ENCODE peak calls at places on chromosomes 11 and 22, in nine cellular contexts. H is ovary; Q is colonic mucosa; Y is HCT116; V is PC-3; D is naive thymus-derived CD4-positive, alpha-beta T cell; R is CD8-positive, alpha-beta T cell; C is endothelial cell of umbilical vein; K is pancreas. G is an unnamed sample. For H3K27me3 and H3K4me1, the result is how much of the 10 kb centered on the place peaks cover.

GRCh38 chr11:13215157-13215556 is 62.4 kb upstream of the BMAL1 start:
- DNase-seq in H (no peak), Q (no peak), Y (peak), V (peak), D (no peak), R (no peak), C (peak), K (no peak), G (no peak)

GRCh38 chr11:120748485-120748814 is 236.9 kb downstream of the GRIK4 start:
- DNase-seq in H (no peak), Q (no peak), Y (no peak), V (no peak), D (no peak), R (no peak), C (no peak), K (no peak), G (no peak)

GRCh38 chr22:31036671-31037550 is 44.2 kb upstream of the SMTN start:
- DNase-seq in H (no peak), Q (peak), Y (no peak), V (peak), D (no peak), R (no peak), C (no peak), K (no peak), G (no peak)

GRCh38 chr22:34992672-34993071 is 73.3 kb upstream of the ISX start:
- DNase-seq in H (no peak), Q (no peak), Y (no peak), V (no peak), D (no peak), R (no peak), C (no peak), K (no peak), G (no peak)

GRCh38 chr11:76048763-76049162 is 157.5 kb downstream of the WNT11 start:
- DNase-seq in H (no peak), Q (no peak), Y (peak), V (no peak), D (peak), R (no peak), C (no peak), K (no peak), G (peak)

GRCh38 chr11:60744114-60744513 is 12.6 kb upstream of the MS4A15 start:
- DNase-seq in H (no peak), Q (no peak), Y (no peak), V (no peak), D (no peak), R (no peak), C (no peak), K (no peak), G (no peak)

GRCh38 chr11:17430616-17431015 is 42.2 kb upstream of the KCNJ11 start:
- DNase-seq in H (no peak), Q (no peak), Y (no peak), V (no peak), D (no peak), R (no peak), C (no peak), K (no peak), G (no peak)

GRCh38 chr11:12224537-12224893 is 114.1 kb downstream of the MICAL2 start:
- DNase-seq in H (peak), Q (peak), Y (no peak), V (peak), D (peak), R (peak), C (peak), K (no peak), G (peak)

GRCh38 chr11:7696424-7696823 is 9.9 kb downstream of the OVCH2 start:
- DNase-seq in H (no peak), Q (no peak), Y (no peak), V (no peak), D (no peak), R (no peak), C (no peak), K (no peak), G (no peak)

GRCh38 chr11:36702330-36703054 is 104.5 kb upstream of the RAG2 start:
- DNase-seq in H (no peak), Q (peak), Y (peak), V (peak), D (no peak), R (no peak), C (peak), K (no peak), G (peak)

GRCh38 chr11:35014352-35014751 is 97.9 kb downstream of the PDHX start:
- DNase-seq in H (no peak), Q (no peak), Y (no peak), V (peak), D (no peak), R (no peak), C (no peak), K (no peak), G (no peak)

GRCh38 chr11:69944146-69944795 is 125.1 kb upstream of the FGF3 start:
- DNase-seq in H (no peak), Q (no peak), Y (no peak), V (no peak), D (no peak), R (no peak), C (no peak), K (peak), G (no peak)

GRCh38 chr11:1483445-1483961 is 3.1 kb downstream of the MOB2 start:
- DNase-seq in H (peak), Q (no peak), Y (no peak), V (no peak), D (no peak), R (no peak), C (no peak), K (peak), G (no peak)

GRCh38 chr11:94028436-94028835 is 7.3 kb downstream of the HEPHL1 start:
- DNase-seq in H (no peak), Q (no peak), Y (no peak), V (peak), D (no peak), R (no peak), C (no peak), K (no peak), G (no peak)

GRCh38 chr11:10460611-10461275 is 5.7 kb downstream of the AMPD3 start:
- DNase-seq in H (no peak), Q (no peak), Y (no peak), V (no peak), D (no peak), R (no peak), C (no peak), K (no peak), G (no peak)

GRCh38 chr11:65911682-65912568 is 6.9 kb downstream of the C11orf68 start:
- DNase-seq in H (peak), Q (peak), Y (peak), V (peak), D (no peak), R (no peak), C (peak), K (no peak), G (no peak)

GRCh38 chr11:134045799-134046635 is 22.9 kb upstream of the JAM3 start:
- DNase-seq in H (no peak), Q (no peak), Y (no peak), V (no peak), D (peak), R (peak), C (no peak), K (peak), G (peak)

GRCh38 chr11:65448074-65448417 is 25.4 kb downstream of the NEAT1 start:
- DNase-seq in H (no peak), Q (no peak), Y (no peak), V (no peak), D (no peak), R (no peak), C (peak), K (no peak), G (no peak)

GRCh38 chr22:47672526-47672925 is 910.1 kb downstream of the TBC1D22A start:
- DNase-seq in H (no peak), Q (no peak), Y (no peak), V (no peak), D (no peak), R (no peak), C (no peak), K (no peak), G (no peak)

GRCh38 chr11:69245041-69245440 is 48.9 kb upstream of the MYEOV start:
- DNase-seq in H (no peak), Q (peak), Y (no peak), V (no peak), D (no peak), R (no peak), C (no peak), K (no peak), G (no peak)

GRCh38 chr11:34302046-34302921 is 55.5 kb downstream of the ABTB2 start:
- DNase-seq in H (no peak), Q (no peak), Y (peak), V (peak), D (no peak), R (no peak), C (no peak), K (no peak), G (no peak)

GRCh38 chr11:132158696-132159095 is 788.3 kb downstream of the NTM start:
- DNase-seq in H (no peak), Q (no peak), Y (no peak), V (peak), D (no peak), R (no peak), C (no peak), K (no peak), G (no peak)

GRCh38 chr11:638616-639323 is 1.7 kb downstream of the DRD4 start:
- DNase-seq in H (no peak), Q (no peak), Y (no peak), V (no peak), D (no peak), R (no peak), C (no peak), K (no peak), G (no peak)

GRCh38 chr22:22380098-22381030 is 128.2 kb downstream of the ZNF280B start:
- DNase-seq in H (no peak), Q (no peak), Y (no peak), V (peak), D (no peak), R (no peak), C (no peak), K (no peak), G (no peak)

GRCh38 chr22:46533434-46533833 is 4.0 kb downstream of the CELSR1 start:
- DNase-seq in H (no peak), Q (no peak), Y (no peak), V (no peak), D (no peak), R (no peak), C (no peak), K (no peak), G (no peak)

GRCh38 chr11:5837695-5838094 is 4.0 kb downstream of the OR52E6 start:
- DNase-seq in H (no peak), Q (no peak), Y (no peak), V (no peak), D (no peak), R (no peak), C (no peak), K (no peak), G (no peak)

GRCh38 chr11:64271339-64272132 is 12.9 kb downstream of the BAD start:
- DNase-seq in H (peak), Q (peak), Y (no peak), V (peak), D (peak), R (peak), C (peak), K (peak), G (peak)

GRCh38 chr11:100867601-100868000 is 180.5 kb downstream of the ARHGAP42 start:
- DNase-seq in H (no peak), Q (no peak), Y (no peak), V (no peak), D (no peak), R (no peak), C (no peak), K (no peak), G (no peak)

GRCh38 chr11:70879601-70880285 is 372.6 kb downstream of the SHANK2 start:
- DNase-seq in H (no peak), Q (no peak), Y (no peak), V (no peak), D (no peak), R (no peak), C (no peak), K (no peak), G (no peak)

GRCh38 chr22:46574993-46575914 is 37.8 kb upstream of the CELSR1 start:
- DNase-seq in H (peak), Q (peak), Y (peak), V (peak), D (no peak), R (no peak), C (peak), K (peak), G (no peak)

GRCh38 chr22:45103756-45104155 is 60.0 kb upstream of the NUP50 start:
- DNase-seq in H (no peak), Q (no peak), Y (no peak), V (no peak), D (no peak), R (no peak), C (no peak), K (no peak), G (no peak)

GRCh38 chr11:3803726-3804510 is 4.4 kb upstream of the PGAP2 start:
- DNase-seq in H (no peak), Q (no peak), Y (no peak), V (peak), D (no peak), R (no peak), C (no peak), K (peak), G (no peak)

GRCh38 chr11:60111793-60112192 is 23.3 kb downstream of the MS4A2 start:
- DNase-seq in H (no peak), Q (no peak), Y (no peak), V (no peak), D (no peak), R (no peak), C (no peak), K (no peak), G (no peak)

GRCh38 chr22:49671331-49672012 is 156.2 kb downstream of the BRD1 start:
- DNase-seq in H (no peak), Q (no peak), Y (no peak), V (no peak), D (no peak), R (no peak), C (no peak), K (no peak), G (no peak)

GRCh38 chr11:64246874-64247728 is at the start of gene PPP1R14B:
- DNase-seq in H (peak), Q (peak), Y (no peak), V (peak), D (peak), R (peak), C (peak), K (peak), G (peak)

GRCh38 chr22:17430298-17430900 is 61.1 kb downstream of the CECR2 start:
- DNase-seq in H (no peak), Q (no peak), Y (no peak), V (no peak), D (no peak), R (no peak), C (no peak), K (no peak), G (no peak)

GRCh38 chr11:16215352-16215751 is 141.0 kb downstream of the SOX6 start:
- DNase-seq in H (no peak), Q (no peak), Y (no peak), V (no peak), D (no peak), R (no peak), C (no peak), K (no peak), G (no peak)

GRCh38 chr11:16211407-16211806 is 144.9 kb downstream of the SOX6 start:
- DNase-seq in H (no peak), Q (no peak), Y (no peak), V (no peak), D (no peak), R (no peak), C (no peak), K (no peak), G (no peak)

GRCh38 chr11:16217631-16218030 is 138.7 kb downstream of the SOX6 start:
- DNase-seq in H (no peak), Q (no peak), Y (no peak), V (peak), D (no peak), R (no peak), C (no peak), K (no peak), G (no peak)

GRCh38 chr11:16216831-16217230 is 139.5 kb downstream of the SOX6 start:
- DNase-seq in H (no peak), Q (no peak), Y (no peak), V (no peak), D (no peak), R (no peak), C (no peak), K (no peak), G (no peak)
- H3K27me3 ChIP-seq in H (under half), Q (under half), Y (under half), V (under half), D (under half), R (under half), C (under half), K (under half), G (under half)

GRCh38 chr11:2734181-2735052 is 34.6 kb upstream of the KCNQ1OT1 start:
- DNase-seq in H (no peak), Q (no peak), Y (no peak), V (peak), D (no peak), R (no peak), C (no peak), K (no peak), G (no peak)
- H3K4me1 ChIP-seq in H (under half), Q (under half), Y (under half), V (under half), D (under half), R (under half), C (under half), K (under half), G (under half)

GRCh38 chr11:117861151-117862018 is 15.1 kb downstream of the FXYD6 start:
- DNase-seq in H (peak), Q (no peak), Y (no peak), V (peak), D (no peak), R (no peak), C (peak), K (peak), G (no peak)
- H3K4me3 ChIP-seq in H (no peak), Q (no peak), Y (no peak), V (no peak), D (no peak), R (no peak), C (no peak), K (no peak), G (no peak)

GRCh38 chr22:36673821-36674220 is 29.7 kb downstream of the CACNG2 start:
- DNase-seq in H (no peak), Q (no peak), Y (no peak), V (peak), D (no peak), R (no peak), C (no peak), K (no peak), G (no peak)
- H3K27me3 ChIP-seq in H (under half), Q (under half), Y (under half), V (under half), D (under half), R (under half), C (under half), K (under half), G (under half)

DNA sequence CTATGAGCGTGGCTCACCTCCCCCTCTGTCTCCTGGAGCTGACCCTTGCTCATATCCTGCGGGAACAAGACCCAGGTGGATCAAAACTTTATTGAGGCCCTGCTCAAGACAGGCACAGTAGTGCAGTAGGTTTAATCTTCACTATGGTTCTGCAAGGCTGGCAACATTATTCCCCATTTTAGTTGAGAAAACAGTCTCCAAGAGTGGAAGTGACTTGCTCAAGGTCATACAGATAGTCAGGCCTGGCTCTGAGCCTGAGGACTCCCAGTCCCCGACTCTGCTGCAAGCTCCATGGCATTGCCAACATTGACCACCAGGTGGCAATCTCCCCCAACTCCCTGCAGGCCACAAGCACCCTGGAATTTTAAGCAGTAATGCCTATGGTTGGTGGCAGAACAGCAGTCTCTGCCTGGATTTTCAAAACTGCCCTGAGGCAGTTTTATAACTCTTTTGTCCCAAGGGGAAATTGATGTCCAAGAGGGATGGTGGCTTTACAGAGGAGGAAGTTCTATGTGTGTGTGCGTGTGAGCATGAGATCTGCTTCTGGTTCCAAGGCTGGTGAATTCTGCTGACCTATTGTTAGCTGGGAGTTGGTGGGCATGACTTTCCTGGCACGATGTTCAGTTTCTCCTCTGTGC is 34.1 kb downstream of the NEU3 start:
- DNase-seq in H (peak), Q (peak), Y (peak), V (peak), D (peak), R (peak), C (peak), K (peak), G (peak)
- H3K4me1 ChIP-seq in H (under half), Q (under half), Y (under half), V (under half), D (under half), R (under half), C (under half), K (under half), G (under half)

DNA sequence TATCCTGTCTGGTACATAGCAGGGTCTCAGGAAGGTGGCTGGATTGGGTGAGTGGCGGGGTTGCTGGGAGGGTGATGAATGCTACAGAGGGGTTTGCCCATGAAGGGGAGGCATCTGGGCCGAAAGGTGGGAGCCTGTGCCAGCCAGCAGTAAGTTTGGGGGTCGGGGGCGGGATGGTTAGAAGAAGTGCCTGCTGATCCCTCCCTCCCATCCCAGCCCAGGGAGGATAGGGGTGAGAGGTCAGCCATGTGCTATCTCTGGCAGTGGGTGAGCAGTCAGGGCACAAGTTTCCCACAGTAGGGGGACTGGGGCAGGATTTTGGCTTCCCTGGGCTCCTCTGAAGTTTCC is 2.9 kb downstream of the CD82 start:
- DNase-seq in H (no peak), Q (no peak), Y (no peak), V (no peak), D (no peak), R (no peak), C (no peak), K (no peak), G (no peak)
- H3K4me3 ChIP-seq in H (no peak), Q (no peak), Y (no peak), V (no peak), D (peak), R (no peak), C (no peak), K (no peak), G (peak)

GRCh38 chr11:45290586-45290985 is 4.4 kb upstream of the SYT13 start:
- DNase-seq in H (no peak), Q (no peak), Y (no peak), V (no peak), D (no peak), R (no peak), C (no peak), K (no peak), G (no peak)
- H3K27me3 ChIP-seq in H (under half), Q (under half), Y (under half), V (under half), D (under half), R (under half), C (under half), K (under half), G (under half)

DNA sequence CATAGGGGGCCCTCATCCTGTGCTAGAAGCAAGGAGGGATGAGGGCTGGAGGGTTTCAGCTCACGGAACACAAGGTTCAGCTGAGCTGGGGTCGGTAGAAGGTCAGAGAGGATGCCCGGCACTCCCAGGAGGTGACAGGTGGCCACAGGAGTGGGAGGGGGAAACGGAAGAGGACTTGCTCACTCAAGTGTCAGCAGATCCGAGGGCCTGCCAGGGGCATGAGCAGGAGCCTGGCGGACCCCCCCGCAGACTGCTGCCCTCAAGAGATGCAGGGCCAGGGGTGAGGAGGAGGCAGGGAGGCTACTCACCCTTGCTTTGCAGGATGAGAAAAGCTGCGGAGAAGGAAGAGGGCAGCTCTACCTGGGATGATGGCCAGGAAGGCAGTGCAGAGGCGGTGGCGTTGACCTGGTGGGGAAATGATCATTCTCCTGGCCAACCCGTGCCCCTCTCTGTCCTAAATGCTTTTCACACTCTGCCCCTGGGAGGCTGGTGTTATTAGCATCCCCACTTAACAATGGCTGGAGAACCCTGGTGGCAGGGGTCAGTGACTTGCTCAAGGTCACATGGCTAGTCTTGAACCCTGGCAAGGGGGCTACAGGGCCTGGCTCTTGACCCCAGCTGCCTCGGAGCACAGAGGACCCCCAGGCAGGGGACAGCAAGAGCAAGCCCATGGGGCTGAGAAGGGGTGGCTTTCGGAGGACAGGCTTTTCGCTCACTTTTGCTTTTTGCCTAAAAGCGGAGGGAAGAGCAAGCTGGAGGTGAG is 30.1 kb upstream of the CSNK1E start:
- DNase-seq in H (no peak), Q (no peak), Y (no peak), V (no peak), D (no peak), R (no peak), C (no peak), K (peak), G (no peak)
- H3K4me1 ChIP-seq in H (under half), Q (under half), Y (under half), V (under half), D (under half), R (under half), C (under half), K (under half), G (under half)